ENCODE peak calls at places on chromosomes 11 and 22, in four cellular contexts. L is stimulated activated CD4-positive, alpha-beta T cell treated with anti-CD3 and anti-CD28 coated beads, Interleukin-15, amount 100 ng/mL, for 24 hours; W is gastrocnemius medialis; T is H54. P is an unnamed sample.

GRCh38 chr22:49305966-49306631 is 521.6 kb downstream of the BRD1 start:
- DNase-seq in W (no peak), T (no peak), L (no peak), P (no peak)

GRCh38 chr11:109856958-109857357 is 236.2 kb upstream of the ZC3H12C start:
- DNase-seq in L (no peak), W (no peak), T (no peak), P (peak; percentile 28)

GRCh38 chr22:28956506-28956905 is 73.1 kb downstream of the ZNRF3 start:
- DNase-seq in L (no peak), W (no peak), T (no peak), P (no peak)

GRCh38 chr22:49997221-49997599 is 15.4 kb downstream of the IL17REL start:
- DNase-seq in L (no peak), W (no peak), T (no peak), P (no peak)

GRCh38 chr22:42364641-42365336 is 67.4 kb downstream of the NFAM1 start:
- DNase-seq in L (no peak), W (no peak), T (no peak), P (peak; percentile 57)

GRCh38 chr11:8328848-8329330 is 65.2 kb upstream of the LMO1 start:
- DNase-seq in L (peak; percentile 87), W (peak; percentile 76), T (peak; percentile 99), P (peak; percentile 91)

GRCh38 chr11:14443642-14444041 is 56.0 kb downstream of the COPB1 start:
- DNase-seq in T (no peak), W (no peak), L (no peak), P (peak; percentile 57)

GRCh38 chr11:131770801-131771200 is 400.4 kb downstream of the NTM start:
- DNase-seq in W (no peak), T (no peak), L (no peak), P (peak; percentile 80)

GRCh38 chr11:118882489-118882888 is 1.2 kb upstream of the CXCR5 start:
- DNase-seq in T (no peak), W (no peak), L (peak; percentile 68), P (no peak)

GRCh38 chr22:39984750-39985149 is 10.0 kb upstream of the FAM83F start:
- DNase-seq in W (no peak), T (no peak), L (no peak), P (no peak)

GRCh38 chr11:1233351-1234053 is 10.6 kb downstream of the MUC5B start:
- DNase-seq in L (no peak), W (no peak), T (no peak), P (no peak)

GRCh38 chr11:69666261-69666660 is 8.9 kb downstream of the LTO1 start:
- DNase-seq in T (no peak), L (no peak), W (no peak), P (no peak)

GRCh38 chr11:35678471-35678870 is 15.9 kb downstream of the TRIM44 start:
- DNase-seq in T (no peak), W (no peak), L (no peak), P (no peak)

GRCh38 chr11:16603245-16603644 is 135.2 kb upstream of the C11orf58 start:
- DNase-seq in L (no peak), W (peak; percentile 74), T (no peak), P (no peak)

GRCh38 chr22:40484906-40485660 is 114.7 kb downstream of the SGSM3 start:
- DNase-seq in W (no peak), L (no peak), T (no peak), P (peak; percentile 60)